ENCODE peak calls at places on chromosomes 1 and 21, in eight cellular contexts. R, S, T, U, D, B, F and K are unnamed samples.

GRCh38 chr1:16158025-16158424 is 2.2 kb upstream of the EPHA2 start:
- DNase-seq in B (no peak), R (no peak), F (no peak), U (no peak), D (no peak), S (no peak), T (no peak), K (no peak)

GRCh38 chr1:39508857-39509305 is 17.4 kb downstream of the BMP8A start:
- DNase-seq in T (no peak), U (no peak), B (peak; percentile 71), F (no peak), R (no peak), S (no peak), D (no peak), K (no peak)

GRCh38 chr1:66503841-66504470 is 30.0 kb upstream of the SGIP1 start:
- DNase-seq in R (no peak), D (peak; percentile 58), F (peak; percentile 35), T (peak; percentile 76), S (peak; percentile 43), U (peak; percentile 79), B (no peak), K (peak; percentile 34)

GRCh38 chr1:47184771-47185677 is 4.8 kb downstream of the PDZK1IP1 start:
- DNase-seq in S (no peak), U (no peak), T (no peak), B (no peak), F (peak; percentile 10), R (no peak), D (no peak), K (no peak)

GRCh38 chr1:28259935-28260802 is 851 bp downstream of the SESN2 start:
- DNase-seq in F (peak; percentile 75), S (peak; percentile 76), R (peak; percentile 19), T (peak; percentile 86), D (peak; percentile 92), U (peak; percentile 56), B (peak; percentile 95), K (peak; percentile 68)

GRCh38 chr1:26790551-26790953 is 2.8 kb downstream of the PIGV start:
- DNase-seq in B (no peak), F (no peak), S (no peak), R (no peak), D (no peak), U (no peak), T (no peak), K (no peak)

GRCh38 chr1:1730870-1731269 is 6.7 kb upstream of the CDK11A start:
- DNase-seq in F (no peak), D (no peak), S (no peak), R (no peak), U (no peak), T (no peak), B (no peak), K (no peak)

GRCh38 chr1:150149490-150150453 is at the start of gene PLEKHO1:
- DNase-seq in S (peak; percentile 90), R (peak; percentile 81), B (peak; percentile 96), U (peak; percentile 88), D (peak; percentile 59), T (no peak), F (peak; percentile 81), K (peak; percentile 79)

GRCh38 chr1:203353486-203353885 is 2.6 kb upstream of the FMOD start:
- DNase-seq in U (no peak), T (no peak), S (no peak), B (no peak), D (no peak), R (no peak), F (no peak), K (no peak)

GRCh38 chr1:70509996-70510876 is 99.2 kb downstream of the CTH start:
- DNase-seq in B (no peak), R (no peak), S (no peak), T (peak; percentile 61), U (peak; percentile 96), F (no peak), D (no peak), K (no peak)

GRCh38 chr1:21344750-21345443 is 54.6 kb upstream of the ECE1 start:
- DNase-seq in F (peak; percentile 31), D (no peak), R (no peak), U (no peak), T (no peak), S (peak; percentile 36), B (peak; percentile 78), K (no peak)

GRCh38 chr21:45826733-45827692 is 154.6 kb upstream of the COL6A1 start:
- DNase-seq in S (no peak), B (no peak), F (no peak), T (no peak), U (no peak), D (no peak), R (no peak), K (no peak)

GRCh38 chr1:21263052-21263429 is 27.2 kb downstream of the ECE1 start:
- DNase-seq in R (no peak), S (no peak), F (no peak), D (no peak), U (no peak), T (no peak), B (no peak), K (no peak)

GRCh38 chr1:243926803-243927245 is 76.8 kb upstream of the AKT3 start:
- DNase-seq in S (no peak), R (no peak), U (peak; percentile 46), F (no peak), B (no peak), D (no peak), T (peak; percentile 82), K (no peak)

GRCh38 chr1:245079021-245079609 is 75.7 kb upstream of the KIF26B start:
- DNase-seq in T (no peak), R (no peak), B (no peak), D (no peak), S (no peak), U (peak; percentile 53), F (no peak), K (no peak)

GRCh38 chr1:98044071-98044697 is 123.3 kb upstream of the DPYD start:
- DNase-seq in B (no peak), T (no peak), D (peak; percentile 26), F (no peak), U (no peak), R (no peak), S (no peak), K (no peak)

DNA sequence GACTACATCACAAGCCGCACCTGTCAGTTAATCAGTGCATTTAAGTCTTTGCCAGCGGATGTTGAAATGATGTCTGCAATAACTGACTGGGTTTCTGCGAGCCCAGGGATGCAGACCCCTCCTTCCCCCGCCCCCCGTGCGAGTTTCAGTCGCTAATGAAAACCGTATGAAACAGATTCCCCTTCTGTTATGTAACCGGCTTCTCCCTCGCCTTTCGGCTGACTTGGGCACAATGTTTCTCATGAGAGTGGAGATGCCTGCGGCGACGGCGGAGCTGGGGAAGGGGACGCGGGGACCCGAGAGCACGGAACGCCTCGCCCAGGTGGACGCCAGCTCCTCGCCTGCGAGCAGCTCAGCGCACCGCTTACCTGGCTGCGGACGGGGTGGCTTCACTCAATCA is 741 bp downstream of the KCNJ6 start:
- DNase-seq in R (no peak), U (no peak), S (no peak), T (no peak), F (no peak), B (no peak), D (peak; percentile 43), K (no peak)
- H3K27me3 ChIP-seq in R (peaks cover 4% of the 10 kb centered on the region), U (peaks cover 83% of the 10 kb centered on the region), S (peaks cover 72% of the 10 kb centered on the region), T (peaks cover 31% of the 10 kb centered on the region), F (peaks cover 41% of the 10 kb centered on the region), B (peaks cover 19% of the 10 kb centered on the region), D (peaks cover 12% of the 10 kb centered on the region), K (peaks cover 6% of the 10 kb centered on the region)

DNA sequence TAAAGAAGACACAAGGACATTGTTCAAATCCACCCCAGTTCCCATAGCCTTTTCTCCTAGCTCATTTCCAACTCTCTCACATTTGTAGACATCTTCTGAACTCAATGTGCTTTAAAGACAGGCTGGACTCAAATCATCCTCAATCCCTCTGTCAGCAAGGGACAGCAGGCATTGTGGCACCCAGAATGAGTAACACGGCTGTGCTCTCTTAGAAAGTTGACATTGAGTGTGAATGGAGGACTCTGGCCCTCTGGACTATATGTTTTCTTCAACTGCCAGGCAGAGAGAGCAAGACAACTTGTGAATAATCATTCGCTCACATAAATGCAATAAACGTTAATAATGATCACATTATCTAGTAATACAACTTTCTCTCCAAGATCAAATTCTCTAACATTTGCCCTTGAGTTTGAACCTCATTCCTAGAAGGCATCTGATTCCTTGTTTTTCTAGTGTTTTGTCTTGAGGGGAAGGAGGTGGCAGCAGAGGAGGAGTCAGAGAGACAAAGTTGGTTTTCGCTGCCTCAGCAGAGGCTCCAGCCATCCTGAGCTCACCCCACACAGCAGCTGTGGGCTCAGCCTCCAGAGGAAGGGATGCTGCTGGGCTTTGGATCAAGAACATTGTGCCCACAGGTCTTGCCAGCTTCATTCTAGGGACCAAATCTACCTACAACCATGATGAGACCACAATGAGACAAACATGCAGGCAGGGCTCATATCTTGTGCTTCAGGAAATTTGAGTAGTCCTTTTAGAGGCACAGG is 85.1 kb downstream of the BCAR3 start:
- DNase-seq in S (no peak), T (no peak), B (peak; percentile 38), U (no peak), R (no peak), F (no peak), D (no peak), K (no peak)
- H3K4me1 ChIP-seq in S (peaks cover 52% of the 10 kb centered on the region), T (peaks cover 25% of the 10 kb centered on the region), B (peaks cover 85% of the 10 kb centered on the region), U (no peaks in the 10 kb centered on the region), R (peaks cover 4% of the 10 kb centered on the region), F (peaks cover 98% of the 10 kb centered on the region), D (peaks cover 17% of the 10 kb centered on the region), K (peaks cover 22% of the 10 kb centered on the region)

GRCh38 chr1:91338501-91338900 is 66.1 kb downstream of the HFM1 start:
- DNase-seq in T (no peak), B (no peak), D (no peak), U (no peak), F (no peak), R (no peak), S (no peak), K (no peak)

GRCh38 chr1:91335607-91336006 is 69.0 kb downstream of the HFM1 start:
- DNase-seq in D (no peak), S (no peak), F (no peak), T (no peak), R (no peak), U (no peak), B (no peak), K (no peak)
- H3K27me3 ChIP-seq in D (no peaks in the 10 kb centered on the region), S (no peaks in the 10 kb centered on the region), F (no peaks in the 10 kb centered on the region), T (no peaks in the 10 kb centered on the region), R (no peaks in the 10 kb centered on the region), U (no peaks in the 10 kb centered on the region), B (no peaks in the 10 kb centered on the region), K (no peaks in the 10 kb centered on the region)

GRCh38 chr1:85616736-85617135 is 36.2 kb downstream of the CCN1 start:
- DNase-seq in F (no peak), B (no peak), T (no peak), R (no peak), U (no peak), S (no peak), D (no peak), K (no peak)

GRCh38 chr1:85616011-85616705 is 35.6 kb downstream of the CCN1 start:
- DNase-seq in S (no peak), R (no peak), F (no peak), D (peak; percentile 32), U (no peak), B (no peak), T (no peak), K (no peak)

GRCh38 chr1:85621430-85621829 is 40.9 kb downstream of the CCN1 start:
- DNase-seq in F (no peak), B (no peak), S (no peak), U (no peak), T (no peak), D (no peak), R (no peak), K (no peak)

GRCh38 chr1:85615536-85615935 is 35.0 kb downstream of the CCN1 start:
- DNase-seq in T (no peak), B (no peak), S (no peak), F (no peak), U (no peak), D (no peak), R (no peak), K (no peak)

GRCh38 chr1:85617582-85618237 is 37.1 kb downstream of the CCN1 start:
- DNase-seq in U (no peak), F (no peak), D (no peak), R (no peak), S (no peak), B (no peak), T (no peak), K (no peak)
- H3K4me1 ChIP-seq in U (no peaks in the 10 kb centered on the region), F (peaks cover 16% of the 10 kb centered on the region), D (peaks cover 2% of the 10 kb centered on the region), R (no peaks in the 10 kb centered on the region), S (peaks cover under 1% of the 10 kb centered on the region), B (peaks cover 9% of the 10 kb centered on the region), T (no peaks in the 10 kb centered on the region), K (no peaks in the 10 kb centered on the region)